ENCODE peak calls at places on chromosome 17, in five cellular contexts. B is RWPE1, W is A549, C is upper lobe of left lung, J is hepatocyte. T is an unnamed sample.

GRCh38 chr17:16584273-16584995 is 15.4 kb upstream of the ZNF287 start:
- DNase-seq in B (peak; percentile 90), W (peak; percentile 92), C (peak; percentile 94), J (peak; percentile 96), T (peak; percentile 97)

GRCh38 chr17:48187867-48188608 is 80.5 kb downstream of the SNX11 start:
- DNase-seq in B (no peak), W (no peak), C (no peak), J (no peak), T (no peak)

GRCh38 chr17:76026714-76027158 is 370 bp downstream of the EVPL start:
- DNase-seq in B (no peak), W (peak; percentile 53), C (peak; percentile 38), J (no peak), T (peak; percentile 53)

GRCh38 chr17:44359458-44360143 is 4.1 kb downstream of the FAM171A2 start:
- DNase-seq in B (no peak), W (no peak), C (no peak), J (no peak), T (no peak)

GRCh38 chr17:49729074-49729473 is 21.3 kb upstream of the SLC35B1 start:
- DNase-seq in B (no peak), W (no peak), C (no peak), J (no peak), T (no peak)

GRCh38 chr17:80743181-80743771 is 198.6 kb downstream of the RPTOR start:
- DNase-seq in B (no peak), W (no peak), C (peak; percentile 76), J (no peak), T (no peak)

GRCh38 chr17:2700031-2700490 is 11.5 kb downstream of the CLUH start:
- DNase-seq in B (no peak), W (no peak), C (no peak), J (no peak), T (no peak)

GRCh38 chr17:57662021-57662420 is 83.1 kb downstream of the CCDC182 start:
- DNase-seq in B (no peak), W (no peak), C (no peak), J (no peak), T (no peak)

GRCh38 chr17:33038740-33039139 is 47.1 kb downstream of the SPACA3 start:
- DNase-seq in B (peak; percentile 26), W (peak; percentile 65), C (no peak), J (peak; percentile 61), T (peak; percentile 90)